ENCODE peak calls at places on chromosomes 1 and 21, in four cellular contexts. C is small intestine; L is stimulated activated CD4-positive, alpha-beta T cell treated with anti-CD3 and anti-CD28 coated beads, Interleukin-15, amount 100 ng/mL, for 1 hour; S is stimulated activated naive CD4-positive, alpha-beta T cell. D is an unnamed sample.

GRCh38 chr1:113058861-113059441 is 14.0 kb upstream of the LRIG2 start:
- DNase-seq in C (no peak), L (no peak), S (no peak), D (no peak)

GRCh38 chr1:175222296-175222938 is 29.8 kb upstream of the KIAA0040 start:
- DNase-seq in C (no peak), L (no peak), S (no peak), D (no peak)

GRCh38 chr1:197367631-197368030 is 99.6 kb downstream of the CRB1 start:
- DNase-seq in C (no peak), L (no peak), S (no peak), D (no peak)

GRCh38 chr1:234162661-234163060 is 210.6 kb upstream of the COA6 start:
- DNase-seq in C (no peak), L (no peak), S (no peak), D (no peak)

GRCh38 chr1:2840036-2840809 is 38.7 kb upstream of the TTC34 start:
- DNase-seq in C (peak), L (peak), S (peak), D (no peak)

GRCh38 chr1:9340172-9340854 is 47.6 kb downstream of the SPSB1 start:
- DNase-seq in C (no peak), L (no peak), S (no peak), D (no peak)

GRCh38 chr1:9722378-9722749 is 70.8 kb downstream of the PIK3CD start:
- DNase-seq in C (no peak), L (no peak), S (no peak), D (no peak)

GRCh38 chr1:200486634-200487033 is 76.8 kb upstream of the ZNF281 start:
- DNase-seq in C (no peak), L (no peak), S (no peak), D (no peak)

GRCh38 chr1:7422561-7422960 is 348.5 kb upstream of the VAMP3 start:
- DNase-seq in C (no peak), L (no peak), S (no peak), D (no peak)

GRCh38 chr1:215637041-215637573 is 70.0 kb downstream of the KCTD3 start:
- DNase-seq in C (peak), L (no peak), S (no peak), D (peak)

GRCh38 chr1:247679639-247680038 is at the start of gene OR13G1:
- DNase-seq in C (no peak), L (no peak), S (no peak), D (no peak)

GRCh38 chr1:158547533-158547932 is 6.7 kb downstream of the OR6Y1 start:
- DNase-seq in C (no peak), L (no peak), S (no peak), D (no peak)

GRCh38 chr1:6614019-6614952 is 755 bp downstream of the PHF13 start:
- DNase-seq in C (peak), L (no peak), S (peak), D (no peak)

GRCh38 chr1:81585371-81585770 is 215.4 kb upstream of the ADGRL2 start:
- DNase-seq in C (peak), L (no peak), S (no peak), D (peak)

GRCh38 chr1:112502827-112503226 is 5.9 kb upstream of the WNT2B start:
- DNase-seq in C (no peak), L (no peak), S (no peak), D (no peak)

GRCh38 chr1:166924829-166925541 is 48.9 kb upstream of the TADA1 start:
- DNase-seq in C (peak), L (no peak), S (no peak), D (no peak)

GRCh38 chr21:25457411-25457810 is 149.9 kb downstream of the MRPL39 start:
- DNase-seq in C (peak), L (no peak), S (no peak), D (no peak)

GRCh38 chr1:35573776-35574654 is 901 bp downstream of the TFAP2E start:
- DNase-seq in C (no peak), L (no peak), S (no peak), D (no peak)

D was measured in HT-29.